ENCODE peak calls at places on chromosome 7, in nine cellular contexts. D is bronchial epithelial cell; B is Peyer's patch; W is neural progenitor cell; L is tibial artery; H is mammary epithelial cell; P is GM13977; U is CD4-positive, alpha-beta T cell; A is pancreas. S is an unnamed sample.

GRCh38 chr7:87427289-87427688 is 48.2 kb downstream of the ABCB4 start:
- DNase-seq in B (no peak), H (no peak), A (no peak), D (peak), W (no peak), L (no peak), U (no peak), P (no peak), S (no peak)

GRCh38 chr7:150401861-150402631 is 22.9 kb downstream of the ZNF775 start:
- DNase-seq in A (no peak), D (no peak), H (no peak), P (no peak), W (peak), U (no peak), L (no peak), B (no peak), S (no peak)

GRCh38 chr7:117308891-117309290 is 14.0 kb downstream of the WNT2 start:
- DNase-seq in L (no peak), B (no peak), W (no peak), P (no peak), H (no peak), D (no peak), U (no peak), A (no peak), S (no peak)

GRCh38 chr7:36600869-36601530 is 123.3 kb downstream of the AOAH start:
- DNase-seq in U (no peak), W (no peak), B (no peak), L (no peak), A (no peak), D (peak), P (no peak), H (peak), S (no peak)

GRCh38 chr7:38524786-38525185 is 106.4 kb downstream of the AMPH start:
- DNase-seq in P (no peak), W (no peak), U (no peak), L (no peak), D (peak), B (no peak), H (peak), A (no peak), S (no peak)

GRCh38 chr7:151187409-151188251 is 580 bp upstream of the ASB10 start:
- DNase-seq in H (no peak), D (no peak), U (no peak), W (no peak), A (no peak), L (no peak), B (no peak), P (no peak), S (no peak)

GRCh38 chr7:41292457-41292856 is 410.4 kb downstream of the INHBA start:
- DNase-seq in B (no peak), A (no peak), P (no peak), H (peak), W (no peak), L (no peak), D (peak), U (no peak), S (no peak)

GRCh38 chr7:92723978-92724377 is 112.4 kb downstream of the CDK6 start:
- DNase-seq in B (no peak), D (no peak), P (no peak), W (peak), A (no peak), U (no peak), L (no peak), H (no peak), S (no peak)

GRCh38 chr7:139521439-139521838 is 2.0 kb upstream of the CLEC2L start:
- DNase-seq in U (no peak), A (no peak), D (no peak), W (no peak), L (no peak), H (no peak), B (no peak), P (no peak), S (no peak)

GRCh38 chr7:69753981-69754380 is 155.7 kb downstream of the AUTS2 start:
- DNase-seq in L (no peak), A (no peak), P (no peak), U (no peak), W (no peak), D (no peak), B (no peak), H (no peak), S (no peak)

GRCh38 chr7:131948434-131949053 is 392.1 kb upstream of the PODXL start:
- DNase-seq in U (no peak), A (no peak), W (peak), L (no peak), B (no peak), D (peak), P (no peak), H (no peak), S (no peak)

GRCh38 chr7:147829021-147829420 is 761.5 kb upstream of the C7orf33 start:
- DNase-seq in D (no peak), L (no peak), B (no peak), A (no peak), W (no peak), H (no peak), P (no peak), U (no peak), S (no peak)

GRCh38 chr7:55055479-55055878 is 36.7 kb downstream of the EGFR start:
- DNase-seq in B (no peak), W (no peak), P (no peak), A (no peak), L (no peak), H (peak), D (peak), U (no peak), S (no peak)

GRCh38 chr7:105473163-105473562 is 48.9 kb downstream of the PUS7 start:
- DNase-seq in H (peak), D (peak), A (no peak), P (no peak), U (no peak), W (no peak), L (no peak), B (no peak), S (no peak)

GRCh38 chr7:151864561-151864960 is 12.4 kb downstream of the PRKAG2 start:
- DNase-seq in H (no peak), W (no peak), B (no peak), D (no peak), P (no peak), L (no peak), A (no peak), U (no peak), S (no peak)

GRCh38 chr7:131774419-131775220 is 218.2 kb upstream of the PODXL start:
- DNase-seq in H (peak), D (peak), U (no peak), W (no peak), B (no peak), L (no peak), A (no peak), P (no peak), S (no peak)

GRCh38 chr7:150994141-150994837 is 3.5 kb downstream of the NOS3 start:
- DNase-seq in L (no peak), H (no peak), U (no peak), W (no peak), A (no peak), P (no peak), D (no peak), B (no peak), S (no peak)

GRCh38 chr7:155002411-155003214 is at the start of gene PAXIP1:
- DNase-seq in U (no peak), D (no peak), L (peak), A (peak), P (peak), H (peak), B (peak), W (peak), S (peak)

GRCh38 chr7:38973760-38974159 is 3.9 kb upstream of the POU6F2 start:
- DNase-seq in L (no peak), D (no peak), W (no peak), P (no peak), A (no peak), B (no peak), H (no peak), U (no peak), S (no peak)

GRCh38 chr7:76267107-76267834 is 35.2 kb upstream of the HSPB1 start:
- DNase-seq in A (no peak), D (no peak), H (no peak), W (peak), B (no peak), P (no peak), L (no peak), U (no peak), S (no peak)

GRCh38 chr7:19692111-19692828 is 16.6 kb downstream of the POLR1F start:
- DNase-seq in D (no peak), B (no peak), L (no peak), A (peak), W (no peak), U (no peak), P (no peak), H (no peak), S (no peak)

GRCh38 chr7:66138994-66139752 is 24.5 kb downstream of the CRCP start:
- DNase-seq in W (no peak), L (no peak), A (no peak), H (no peak), D (no peak), P (no peak), B (no peak), U (no peak), S (no peak)

GRCh38 chr7:1086588-1087461 is 1.1 kb upstream of the GPER1 start:
- DNase-seq in B (peak), A (peak), W (peak), D (peak), L (peak), P (peak), H (peak), U (peak), S (peak)

GRCh38 chr7:97845622-97846203 is 26.5 kb downstream of the ASNS start:
- DNase-seq in U (no peak), W (peak), P (peak), L (no peak), A (no peak), H (no peak), B (no peak), D (peak), S (peak)

GRCh38 chr7:113698556-113699220 is 220.1 kb downstream of the PPP1R3A start:
- DNase-seq in W (peak), B (no peak), A (no peak), P (peak), D (peak), L (no peak), H (peak), U (no peak), S (peak)

GRCh38 chr7:155918720-155919399 is 106.6 kb upstream of the SHH start:
- DNase-seq in A (peak), W (no peak), P (no peak), D (peak), H (peak), L (no peak), U (no peak), B (no peak), S (no peak)

GRCh38 chr7:51189777-51190176 is 126.8 kb downstream of the COBL start:
- DNase-seq in H (no peak), D (no peak), P (no peak), L (no peak), B (no peak), W (no peak), U (no peak), A (no peak), S (no peak)

GRCh38 chr7:51188987-51189386 is 127.6 kb downstream of the COBL start:
- DNase-seq in P (no peak), B (no peak), D (no peak), L (no peak), U (no peak), W (no peak), A (no peak), H (no peak), S (no peak)

GRCh38 chr7:51186531-51186930 is 130.1 kb downstream of the COBL start:
- DNase-seq in U (no peak), L (no peak), H (no peak), B (no peak), P (no peak), D (peak), A (no peak), W (no peak), S (no peak)

GRCh38 chr7:51190950-51191349 is 125.7 kb downstream of the COBL start:
- DNase-seq in L (no peak), P (no peak), H (no peak), U (no peak), D (no peak), A (no peak), B (no peak), W (no peak), S (no peak)

GRCh38 chr7:51187941-51188340 is 128.7 kb downstream of the COBL start:
- DNase-seq in P (no peak), L (no peak), B (no peak), A (no peak), U (no peak), H (no peak), D (peak), W (peak), S (no peak)
- TF ChIP-seq CTCF in P (no peak), L (no peak), B (no peak), A (no peak), U (no peak), H (no peak), D (peak), W (peak), S (no peak)

GRCh38 chr7:35422715-35423114 is 168.8 kb upstream of the TBX20 start:
- DNase-seq in L (no peak), W (no peak), H (no peak), U (no peak), D (no peak), A (no peak), B (no peak), P (no peak), S (no peak)

GRCh38 chr7:35420657-35421056 is 166.8 kb upstream of the TBX20 start:
- DNase-seq in A (no peak), B (no peak), W (no peak), P (no peak), D (no peak), U (no peak), H (no peak), L (no peak), S (no peak)

GRCh38 chr7:35430547-35431153 is 176.8 kb upstream of the TBX20 start:
- DNase-seq in W (peak), H (peak), P (no peak), D (no peak), U (no peak), L (no peak), A (no peak), B (no peak), S (peak)

GRCh38 chr7:35424440-35424839 is 170.5 kb upstream of the TBX20 start:
- DNase-seq in B (no peak), D (no peak), U (no peak), W (no peak), L (no peak), P (no peak), A (no peak), H (no peak), S (no peak)

DNA sequence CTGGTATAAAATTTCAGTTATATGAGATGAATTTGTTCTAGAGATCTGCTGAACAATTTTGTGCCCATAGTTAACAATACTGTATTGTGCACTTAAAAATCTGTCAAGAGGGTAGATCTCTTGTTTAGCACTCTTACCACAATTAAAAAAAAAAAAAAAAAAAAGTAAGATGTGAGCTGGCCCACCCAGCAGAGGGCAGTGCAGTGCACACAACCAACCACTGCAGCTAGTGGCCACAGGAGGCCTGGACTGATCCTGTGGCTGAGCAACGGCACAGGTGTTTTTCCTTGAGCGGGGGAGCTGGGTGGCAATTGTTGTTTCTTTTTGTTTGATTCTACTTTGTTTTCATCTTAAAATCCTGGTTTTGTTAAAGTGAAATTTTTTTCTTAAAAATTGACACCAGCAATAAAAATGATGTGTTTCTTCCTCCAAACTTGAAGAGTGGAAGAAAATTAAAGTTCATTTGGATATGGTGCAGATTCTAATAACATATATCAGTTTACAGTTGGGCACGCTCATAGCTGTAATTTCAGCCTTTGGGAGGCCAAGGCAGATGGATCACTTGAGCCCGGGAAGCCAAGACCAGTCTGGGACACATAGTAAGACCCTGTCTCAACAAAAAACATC is 171.1 kb upstream of the TBX20 start:
- DNase-seq in B (peak), D (peak), W (peak), A (peak), U (peak), P (peak), L (no peak), H (peak), S (peak)
- TF ChIP-seq CTCF in B (peak), D (peak), W (peak), A (peak), U (peak), P (peak), L (peak), H (peak), S (peak)

GRCh38 chr7:32761451-32762320 is 129.9 kb downstream of the KBTBD2 start:
- DNase-seq in P (no peak), H (no peak), B (no peak), D (no peak), A (no peak), L (no peak), U (no peak), W (peak), S (peak)
- TF ChIP-seq CTCF in P (no peak), H (no peak), B (no peak), D (no peak), A (no peak), L (no peak), U (no peak), W (no peak), S (no peak)

GRCh38 chr7:44463169-44463808 is 27.2 kb downstream of the NUDCD3 start:
- DNase-seq in L (no peak), B (no peak), D (peak), H (no peak), A (no peak), W (no peak), U (no peak), P (no peak), S (no peak)
- TF ChIP-seq CTCF in L (no peak), B (peak), D (peak), H (peak), A (no peak), W (peak), U (peak), P (peak), S (no peak)